ENCODE peak calls at places on chromosome 16, in six cellular contexts. B is K562, R is GM12878, X is HCT116, U is HepG2, E is H1. J is an unnamed sample.

GRCh38 chr16:67770371-67770991 is 35.9 kb downstream of the RANBP10 start:
- DNase-seq in X (no peak), U (no peak), B (no peak), R (no peak), E (no peak), J (no peak)

GRCh38 chr16:79528281-79528680 is 72.3 kb downstream of the MAF start:
- DNase-seq in R (no peak), E (no peak), X (no peak), B (no peak), U (no peak), J (no peak)

GRCh38 chr16:75550211-75550662 is 5.8 kb downstream of the TMEM231 start:
- DNase-seq in R (peak), E (no peak), B (no peak), X (no peak), U (peak), J (peak)

GRCh38 chr16:2042666-2043295 is 4.9 kb downstream of the NTHL1 start:
- DNase-seq in R (no peak), X (no peak), U (no peak), E (no peak), B (peak), J (no peak)

GRCh38 chr16:87698241-87698640 is 67.5 kb downstream of the KLHDC4 start:
- DNase-seq in E (no peak), B (no peak), U (no peak), R (peak), X (no peak), J (no peak)

GRCh38 chr16:23754594-23755483 is at the start of gene CHP2:
- DNase-seq in R (no peak), B (peak), X (no peak), E (no peak), U (no peak), J (no peak)

GRCh38 chr16:85027968-85028637 is 508 bp downstream of the KIAA0513 start:
- DNase-seq in X (no peak), E (no peak), U (no peak), B (peak), R (no peak), J (no peak)

GRCh38 chr16:50708373-50709060 is 15.1 kb downstream of the NOD2 start:
- DNase-seq in X (no peak), B (no peak), R (no peak), U (no peak), E (no peak), J (no peak)

GRCh38 chr16:87724490-87725291 is 41.1 kb downstream of the KLHDC4 start:
- DNase-seq in X (no peak), E (no peak), U (no peak), R (peak), B (no peak), J (no peak)

DNA sequence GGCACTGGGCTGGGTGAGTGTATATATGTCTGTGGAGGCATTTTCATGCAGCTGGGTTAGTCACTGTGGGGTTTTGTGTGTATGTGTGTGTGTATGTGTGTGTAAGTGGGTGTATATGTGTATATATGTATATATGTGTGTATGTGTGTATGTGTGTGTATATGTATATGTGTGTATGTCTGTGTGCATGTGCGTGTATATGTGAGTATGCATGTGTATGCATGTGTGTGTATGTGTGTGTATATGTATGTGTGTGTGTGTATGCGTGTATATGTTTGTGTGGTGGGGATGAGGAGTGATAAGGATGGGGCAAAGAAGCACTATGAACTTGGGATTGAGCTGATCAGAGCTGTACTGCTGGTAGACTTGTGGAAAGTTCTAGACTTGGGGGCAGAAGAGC is 29.0 kb upstream of the PLLP start:
- DNase-seq in U (no peak), X (no peak), E (peak), R (no peak), B (no peak), J (no peak)
- TF ChIP-seq ZNF274 in U (no peak), X (no peak), E (no peak), R (no peak), B (no peak), J (no peak)

GRCh38 chr16:28297308-28297707 is 5.0 kb downstream of the SBK1 start:
- DNase-seq in X (no peak), E (no peak), B (no peak), R (no peak), U (no peak), J (no peak)
- TF ChIP-seq ZNF274 in X (no peak), E (no peak), B (no peak), R (no peak), U (no peak), J (no peak)

GRCh38 chr16:66085651-66086050 is 280.8 kb upstream of the CDH5 start:
- DNase-seq in R (no peak), X (no peak), U (no peak), E (no peak), B (no peak), J (no peak)

GRCh38 chr16:66081967-66082366 is 284.5 kb upstream of the CDH5 start:
- DNase-seq in X (peak), R (no peak), U (peak), B (no peak), E (no peak), J (peak)

GRCh38 chr16:66082424-66082823 is 284.1 kb upstream of the CDH5 start:
- DNase-seq in E (no peak), X (no peak), R (no peak), B (no peak), U (no peak), J (no peak)

GRCh38 chr16:66087308-66087707 is 279.2 kb upstream of the CDH5 start:
- DNase-seq in R (no peak), X (no peak), B (no peak), U (no peak), E (no peak), J (no peak)

GRCh38 chr16:66084306-66084705 is 282.2 kb upstream of the CDH5 start:
- DNase-seq in E (no peak), B (no peak), X (no peak), R (no peak), U (no peak), J (no peak)
- TF ChIP-seq ZNF274 in E (no peak), B (no peak), X (no peak), R (no peak), U (no peak), J (no peak)

GRCh38 chr16:59558679-59559078 is 824.6 kb upstream of the GOT2 start:
- DNase-seq in X (no peak), E (no peak), U (no peak), R (no peak), B (no peak), J (no peak)
- TF ChIP-seq ZNF274 in X (no peak), E (no peak), U (no peak), R (no peak), B (no peak), J (no peak)

DNA sequence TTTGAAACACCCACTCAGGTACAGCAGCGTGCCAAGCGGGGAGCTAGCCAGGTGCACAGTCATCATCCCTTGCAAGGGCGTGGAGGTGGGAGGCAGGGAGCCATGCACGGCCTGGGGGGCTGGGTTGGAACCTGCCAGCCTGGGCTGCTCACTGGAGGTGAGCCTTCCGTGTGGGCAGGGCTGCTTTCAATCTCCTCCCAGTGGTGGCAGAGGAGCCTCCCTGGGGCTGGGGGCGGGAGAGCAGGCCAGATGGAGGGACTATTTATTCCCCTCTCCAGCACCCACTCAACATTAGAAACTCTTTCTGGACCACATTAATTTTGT is 90.3 kb downstream of the KATNIP start:
- DNase-seq in X (no peak), B (no peak), R (no peak), E (peak), U (no peak), J (no peak)
- TF ChIP-seq ZNF274 in X (no peak), B (no peak), R (no peak), E (no peak), U (no peak), J (no peak)

GRCh38 chr16:88961031-88961430 is 16.0 kb downstream of the CBFA2T3 start:
- DNase-seq in B (no peak), R (no peak), U (no peak), X (no peak), E (no peak), J (no peak)
- TF ChIP-seq ZNF274 in B (no peak), R (no peak), U (no peak), X (no peak), E (no peak), J (no peak)

DNA sequence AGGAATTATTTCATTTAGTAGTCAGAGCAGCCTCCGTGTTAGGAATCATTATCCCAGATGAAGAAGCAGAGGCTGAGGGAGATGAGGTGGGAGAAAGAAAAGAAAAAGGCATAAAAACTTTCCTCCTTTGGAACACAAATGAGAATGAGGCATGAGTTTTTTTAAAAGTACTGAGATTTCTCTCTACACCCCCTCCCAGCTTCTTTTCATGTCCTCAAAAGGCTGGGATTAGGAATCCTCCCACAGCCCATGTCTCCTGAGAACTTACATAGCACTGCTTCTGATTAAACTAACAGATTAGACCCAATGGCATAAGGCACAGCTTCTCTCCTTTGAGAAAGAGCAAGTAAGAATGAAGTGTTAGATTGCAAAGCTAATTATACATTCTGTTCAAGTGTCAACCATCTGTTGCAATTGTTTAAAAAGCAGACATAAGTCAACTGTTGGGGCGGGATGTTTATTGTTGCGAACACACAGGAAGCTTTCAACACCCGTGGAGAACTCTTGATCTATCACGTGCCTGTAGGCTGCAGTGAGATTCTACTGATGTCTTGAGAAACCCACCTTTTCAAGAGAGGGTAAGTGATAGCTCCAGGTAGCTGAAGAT is 715.1 kb downstream of the CDH11 start:
- DNase-seq in U (no peak), B (no peak), E (no peak), X (no peak), R (no peak), J (no peak)
- TF ChIP-seq ZNF274 in U (no peak), B (no peak), E (no peak), X (no peak), R (no peak), J (no peak)

GRCh38 chr16:8108991-8109509 is 481.3 kb downstream of the TMEM114 start:
- DNase-seq in U (no peak), X (no peak), B (peak), R (no peak), E (no peak), J (no peak)

GRCh38 chr16:8110572-8111514 is 479.5 kb downstream of the TMEM114 start:
- DNase-seq in X (no peak), E (no peak), R (no peak), U (no peak), B (no peak), J (no peak)

GRCh38 chr16:8113843-8114242 is 476.5 kb downstream of the TMEM114 start:
- DNase-seq in U (no peak), E (no peak), X (no peak), R (no peak), B (no peak), J (no peak)

GRCh38 chr16:8103649-8104289 is 486.5 kb downstream of the TMEM114 start:
- DNase-seq in U (no peak), B (no peak), R (no peak), E (no peak), X (no peak), J (no peak)

DNA sequence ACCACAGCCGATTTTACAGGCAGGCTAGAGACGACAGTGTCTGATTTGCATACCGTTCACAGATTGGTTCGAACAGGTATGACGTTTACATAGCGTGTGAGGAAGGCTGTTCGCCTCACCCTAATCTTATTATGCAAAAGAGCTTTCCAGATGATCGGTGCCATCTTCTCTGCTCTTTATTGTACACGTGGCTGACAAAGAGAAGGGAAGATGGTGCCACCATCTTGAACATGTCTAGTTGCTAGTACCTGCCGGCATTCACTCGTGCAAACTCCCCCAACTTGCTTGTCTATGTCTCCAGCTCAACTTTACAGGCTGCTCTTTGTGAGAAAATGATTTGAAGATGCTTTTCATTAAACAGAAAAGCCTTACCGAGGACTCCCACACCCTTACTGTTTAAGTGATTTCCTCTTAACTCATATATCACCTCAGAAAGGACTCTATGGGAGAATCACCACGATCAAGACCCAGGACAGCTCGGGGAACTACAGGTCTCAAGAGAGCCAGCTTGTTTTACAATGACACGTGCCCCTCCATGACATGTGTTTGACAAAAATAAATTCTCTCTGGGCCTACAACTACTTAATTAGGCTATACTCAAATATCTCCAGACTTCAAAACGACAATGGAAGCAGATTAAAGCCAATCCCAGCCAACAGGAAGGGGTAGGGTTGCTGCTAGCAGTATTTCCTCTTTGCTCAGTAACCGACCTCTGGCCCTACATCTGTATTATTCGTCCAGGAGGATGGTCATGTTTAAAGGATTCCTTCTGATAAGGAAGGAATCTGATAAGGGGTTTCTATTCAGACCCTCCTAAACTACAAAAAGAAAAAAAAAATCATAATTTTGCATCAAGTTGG is 480.6 kb downstream of the TMEM114 start:
- DNase-seq in R (no peak), U (no peak), B (peak), E (no peak), X (no peak), J (no peak)
- TF ChIP-seq ZNF274 in R (no peak), U (no peak), B (no peak), E (no peak), X (no peak), J (no peak)

DNA sequence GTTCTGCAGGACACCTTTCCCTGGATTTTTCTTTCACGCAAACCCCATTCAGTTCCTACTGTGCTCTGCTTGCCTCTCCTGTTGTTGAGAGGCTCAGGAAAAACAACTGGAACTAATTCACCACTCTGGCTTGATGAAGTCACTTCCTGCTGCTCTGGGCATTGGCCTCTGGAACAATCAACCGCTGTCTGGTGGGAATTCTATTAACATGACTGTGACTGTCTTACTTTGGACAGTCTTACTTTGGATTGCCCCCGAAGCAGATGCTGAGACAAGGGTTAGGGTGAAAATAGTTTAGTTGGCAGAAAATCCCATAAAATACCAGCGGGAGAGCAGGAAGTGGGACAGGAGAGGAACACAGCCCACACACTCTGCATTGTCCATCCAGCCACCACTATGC is 90.0 kb upstream of the HSBP1 start:
- DNase-seq in E (no peak), U (no peak), R (no peak), X (no peak), B (no peak), J (no peak)
- TF ChIP-seq ZNF274 in E (no peak), U (no peak), R (no peak), X (no peak), B (no peak), J (no peak)

J was measured in NT2/D1.